ENCODE peak calls at places on chromosomes 7 and 10, in four cellular contexts. J is HL-60, F is K562, E is GM12878. K is an unnamed sample.

GRCh38 chr7:135175931-135176330 is 5.4 kb upstream of the CYREN start:
- DNase-seq in J (no peak), F (no peak), E (no peak), K (no peak)

GRCh38 chr7:77674878-77675277 is 21.4 kb upstream of the RSBN1L start:
- DNase-seq in J (no peak), F (no peak), E (no peak), K (no peak)

GRCh38 chr7:151260471-151260870 is 12.0 kb upstream of the SMARCD3 start:
- DNase-seq in J (no peak), F (no peak), E (no peak), K (no peak)

GRCh38 chr7:18855796-18856195 is 261.6 kb downstream of the TWIST1 start:
- DNase-seq in J (no peak), F (no peak), E (no peak), K (no peak)

GRCh38 chr10:21985541-21985940 is 18.0 kb downstream of the DNAJC1 start:
- DNase-seq in J (no peak), F (no peak), E (no peak), K (no peak)

GRCh38 chr10:123637326-123637880 is 28.8 kb upstream of the GPR26 start:
- DNase-seq in J (no peak), F (no peak), E (no peak), K (no peak)

GRCh38 chr7:45048748-45049147 is 40.0 kb downstream of the NACAD start:
- DNase-seq in J (no peak), F (no peak), E (no peak), K (no peak)

GRCh38 chr10:25059990-25060389 is 43.6 kb downstream of the THNSL1 start:
- DNase-seq in J (no peak), F (peak; percentile 66), E (no peak), K (no peak)

GRCh38 chr10:133167693-133168616 is 7.9 kb downstream of the KNDC1 start:
- DNase-seq in J (no peak), F (no peak), E (no peak), K (no peak)

GRCh38 chr10:131838921-131839320 is 61.9 kb upstream of the PPP2R2D start:
- DNase-seq in J (no peak), F (no peak), E (no peak), K (no peak)

GRCh38 chr10:100519321-100520051 is at the start of gene SEC31B:
- DNase-seq in J (no peak), F (no peak), E (no peak), K (no peak)

GRCh38 chr7:44287488-44288380 is 37.7 kb downstream of the CAMK2B start:
- DNase-seq in J (no peak), F (peak; percentile 32), E (no peak), K (no peak)

GRCh38 chr7:98872328-98872924 is 2.6 kb upstream of the TMEM130 start:
- DNase-seq in J (no peak), F (peak; percentile 63), E (no peak), K (no peak)

GRCh38 chr10:5563237-5563961 is 38.6 kb downstream of the CALML3 start:
- DNase-seq in J (no peak), F (no peak), E (no peak), K (no peak)

GRCh38 chr10:129971381-129972144 is 7.5 kb upstream of the EBF3 start:
- DNase-seq in J (peak; percentile 41), F (peak; percentile 61), E (no peak), K (no peak)

GRCh38 chr7:128875523-128875948 is 12.9 kb downstream of the ATP6V1F start:
- DNase-seq in J (no peak), F (no peak), E (no peak), K (no peak)

GRCh38 chr7:2920956-2921708 is 77.0 kb upstream of the GNA12 start:
- DNase-seq in J (no peak), F (no peak), E (no peak), K (no peak)

GRCh38 chr7:9307131-9307530 is 873.7 kb downstream of the NXPH1 start:
- DNase-seq in J (no peak), F (no peak), E (no peak), K (no peak)

GRCh38 chr10:43963379-43963778 is 314.7 kb upstream of the ZNF32 start:
- DNase-seq in J (no peak), F (no peak), E (no peak), K (no peak)

GRCh38 chr10:86377797-86378146 is 11.2 kb upstream of the GRID1 start:
- DNase-seq in J (no peak), F (no peak), E (no peak), K (no peak)

GRCh38 chr7:117251687-117252086 is 71.2 kb downstream of the WNT2 start:
- DNase-seq in J (no peak), F (no peak), E (peak; percentile 35), K (no peak)

GRCh38 chr10:49278497-49278902 is 20.5 kb upstream of the C10orf71 start:
- DNase-seq in J (no peak), F (peak; percentile 66), E (no peak), K (no peak)

GRCh38 chr7:152505606-152506005 is 69.8 kb upstream of the KMT2C start:
- DNase-seq in J (no peak), F (no peak), E (no peak), K (no peak)

GRCh38 chr7:3730271-3730670 is 429.2 kb downstream of the SDK1 start:
- DNase-seq in J (no peak), F (no peak), E (no peak), K (no peak)

GRCh38 chr7:106611911-106612310 is 49.0 kb downstream of the CCDC71L start:
- DNase-seq in J (no peak), F (no peak), E (no peak), K (no peak)

GRCh38 chr10:44967596-44967995 is 8.0 kb downstream of the RASSF4 start:
- DNase-seq in J (peak; percentile 68), F (no peak), E (no peak), K (no peak)

GRCh38 chr10:103616705-103617361 is 123.3 kb downstream of the NEURL1 start:
- DNase-seq in J (no peak), F (no peak), E (no peak), K (no peak)

GRCh38 chr7:2169923-2170575 is 62.7 kb downstream of the MAD1L1 start:
- DNase-seq in J (no peak), F (no peak), E (no peak), K (no peak)

GRCh38 chr7:98354511-98355249 is 46.2 kb downstream of the BAIAP2L1 start:
- DNase-seq in J (no peak), F (no peak), E (no peak), K (no peak)

GRCh38 chr10:79331226-79331625 is 16.0 kb upstream of the PPIF start:
- DNase-seq in J (no peak), F (no peak), E (no peak), K (no peak)

GRCh38 chr10:47454294-47455058 is 29.4 kb downstream of the ANXA8 start:
- DNase-seq in J (no peak), F (peak; percentile 5), E (no peak), K (no peak)

GRCh38 chr10:16182688-16183087 is 254.1 kb upstream of the PTER start:
- DNase-seq in J (no peak), F (no peak), E (no peak), K (no peak)

GRCh38 chr7:129163875-129164544 is 19.5 kb downstream of the TSPAN33 start:
- DNase-seq in J (no peak), F (peak; percentile 65), E (no peak), K (no peak)

GRCh38 chr7:123637203-123637602 is 18.5 kb upstream of the LMOD2 start:
- DNase-seq in J (no peak), F (no peak), E (no peak), K (no peak)

GRCh38 chr7:73668103-73668937 is 689 bp downstream of the VPS37D start:
- DNase-seq in J (no peak), F (no peak), E (no peak), K (no peak)

DNA sequence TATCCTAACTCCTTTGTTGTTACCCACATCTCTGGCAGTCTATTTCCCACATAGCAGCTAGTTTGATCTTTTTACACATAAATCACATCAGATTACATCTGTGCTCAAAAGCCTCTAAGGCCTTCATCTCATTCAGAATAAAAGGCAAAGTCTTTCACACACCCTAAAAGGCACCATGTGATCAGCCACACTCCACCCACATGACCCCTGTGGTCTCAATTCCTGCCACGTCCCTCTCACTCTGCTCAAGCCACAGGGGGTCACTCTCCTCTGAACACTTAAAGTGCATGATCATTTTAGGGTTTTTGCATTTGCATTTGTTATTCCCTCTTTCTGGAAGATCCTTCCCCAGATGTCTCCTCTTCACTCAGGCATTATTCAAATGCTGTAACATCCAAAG is 30.8 kb downstream of the ELAPOR2 start:
- DNase-seq in J (no peak), F (peak; percentile 61), E (no peak), K (no peak)
- TF ChIP-seq SPI1 in J (no peak), F (no peak), E (no peak), K (no peak)

DNA sequence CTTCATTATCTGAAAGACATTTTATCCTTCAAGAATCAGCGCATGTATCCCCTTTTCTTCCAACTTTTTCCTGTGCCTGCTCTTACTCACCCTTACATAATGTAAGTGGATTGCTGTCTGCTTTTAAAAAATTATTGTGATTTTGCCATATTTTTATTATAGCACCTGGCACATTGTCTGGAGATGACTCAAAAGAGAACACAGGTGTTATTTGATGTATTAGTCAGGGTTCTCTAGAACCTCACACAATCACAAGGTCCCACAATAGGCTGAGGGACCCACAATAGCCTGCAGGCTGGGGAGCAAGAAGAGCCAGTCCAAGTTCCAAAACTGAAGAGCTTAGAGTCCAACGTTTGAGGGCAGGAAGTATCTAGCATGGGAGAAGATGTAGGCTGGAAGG is 390.0 kb downstream of the EXOC4 start:
- DNase-seq in J (no peak), F (no peak), E (no peak), K (no peak)
- TF ChIP-seq SPI1 in J (no peak), F (no peak), E (no peak), K (no peak)

DNA sequence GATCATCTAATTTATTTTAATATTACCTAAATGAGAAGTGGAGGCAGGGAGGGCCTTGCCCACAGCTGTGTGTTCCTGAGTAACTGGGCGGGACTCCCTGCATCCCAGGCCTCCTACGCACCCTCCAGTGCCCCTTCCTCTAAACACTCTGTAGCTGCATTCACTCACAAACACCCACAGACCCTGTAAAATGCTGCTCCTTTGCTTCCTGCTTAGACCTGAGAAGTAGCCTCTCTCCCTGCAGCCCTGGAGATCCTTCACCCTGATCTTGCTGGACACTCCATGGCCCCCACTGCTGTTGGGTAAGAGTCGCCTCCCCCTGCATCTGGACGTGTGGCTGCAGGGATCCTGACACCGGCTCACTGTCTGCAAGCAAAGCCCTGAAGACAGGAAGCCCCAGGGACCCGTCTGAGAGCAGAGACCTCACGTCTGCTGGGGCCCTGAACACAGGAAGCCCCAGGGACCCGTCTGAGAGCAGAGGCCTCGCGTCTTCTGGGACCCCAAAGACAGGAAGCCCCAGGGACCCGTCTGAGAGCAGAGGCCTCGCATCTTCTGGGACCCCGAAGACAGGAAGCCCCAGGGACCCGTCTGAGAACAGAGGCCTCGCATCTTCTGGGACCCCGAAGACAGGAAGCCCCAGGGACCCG is 589.8 kb downstream of the DNAJB6 start:
- DNase-seq in J (no peak), F (no peak), E (no peak), K (no peak)
- TF ChIP-seq SPI1 in J (no peak), F (no peak), E (no peak), K (no peak)

GRCh38 chr10:89706011-89706410 is 4.6 kb downstream of the KIF20B start:
- DNase-seq in J (no peak), F (no peak), E (no peak), K (no peak)
- TF ChIP-seq SPI1 in J (no peak), F (no peak), E (no peak), K (no peak)

GRCh38 chr10:62019013-62019684 is 117.7 kb downstream of the ARID5B start:
- DNase-seq in J (no peak), F (no peak), E (no peak), K (no peak)
- TF ChIP-seq SPI1 in J (no peak), F (no peak), E (no peak), K (peak; percentile 10)

K was measured in GM12891.